ENCODE peak calls at places on chromosome 11, in six cellular contexts. Z, Y, D, O, H and W are unnamed samples.
A peak's percentile ranks its signal among the peaks of the same experiment; 100 is the strongest.

GRCh38 chr11:80727315-80727714 is 1286.5 kb upstream of the TENM4 start:
- DNase-seq in Z (no peak), Y (no peak), D (no peak), O (no peak), H (no peak), W (no peak)

GRCh38 chr11:134734446-134734845 is 322.4 kb upstream of the B3GAT1 start:
- DNase-seq in Z (peak; percentile 74), Y (no peak), D (no peak), O (no peak), H (no peak), W (no peak)

GRCh38 chr11:34140149-34140548 is 34.7 kb downstream of the NAT10 start:
- DNase-seq in Z (no peak), Y (no peak), D (no peak), O (no peak), H (no peak), W (no peak)

GRCh38 chr11:64837887-64838351 is 6.5 kb downstream of the CDC42BPG start:
- DNase-seq in Z (no peak), Y (no peak), D (no peak), O (no peak), H (no peak), W (no peak)

GRCh38 chr11:1015826-1016565 is 20.5 kb downstream of the MUC6 start:
- DNase-seq in Z (no peak), Y (no peak), D (no peak), O (no peak), H (no peak), W (no peak)

GRCh38 chr11:74185695-74186094 is 14.6 kb downstream of the PPME1 start:
- DNase-seq in Z (no peak), Y (no peak), D (no peak), O (no peak), H (no peak), W (no peak)

GRCh38 chr11:130831506-130832385 is 84.5 kb downstream of the SNX19 start:
- DNase-seq in Z (no peak), Y (no peak), D (no peak), O (no peak), H (no peak), W (no peak)

GRCh38 chr11:5548440-5548839 is at the start of gene OR52H1:
- DNase-seq in Z (no peak), Y (no peak), D (no peak), O (no peak), H (no peak), W (no peak)

GRCh38 chr11:28110108-28110838 is 2.1 kb downstream of the METTL15 start:
- DNase-seq in Z (peak; percentile 95), Y (peak; percentile 23), D (peak; percentile 86), O (peak; percentile 59), H (peak; percentile 54), W (peak; percentile 82)

GRCh38 chr11:96055706-96056387 is 131.9 kb upstream of the MTMR2 start:
- DNase-seq in Z (no peak), Y (no peak), D (no peak), O (no peak), H (no peak), W (no peak)

GRCh38 chr11:120147094-120147949 is 9.4 kb upstream of the TRIM29 start:
- DNase-seq in Z (no peak), Y (no peak), D (no peak), O (no peak), H (no peak), W (no peak)

GRCh38 chr11:64829536-64830251 is 14.8 kb downstream of the CDC42BPG start:
- DNase-seq in Z (no peak), Y (no peak), D (no peak), O (no peak), H (no peak), W (no peak)

GRCh38 chr11:1916986-1917522 is 2.4 kb upstream of the TNNT3 start:
- DNase-seq in Z (no peak), Y (no peak), D (no peak), O (no peak), H (no peak), W (no peak)